ENCODE peak calls at places on chromosomes 5 and 9, in seven cellular contexts. K, H, L, Z, C, U and R are unnamed samples.

GRCh38 chr5:62299600-62299999 is 6.4 kb upstream of the KIF2A start:
- DNase-seq in K (no peak), H (no peak), L (no peak), Z (no peak), C (no peak), U (no peak), R (no peak)

GRCh38 chr9:95753762-95754465 is 121.6 kb upstream of the ERCC6L2 start:
- DNase-seq in K (no peak), H (no peak), L (no peak), Z (no peak), C (no peak), U (peak), R (no peak)

GRCh38 chr9:6681957-6682501 is 36.5 kb upstream of the GLDC start:
- DNase-seq in K (no peak), H (no peak), L (no peak), Z (no peak), C (no peak), U (no peak), R (peak)

GRCh38 chr9:32854271-32854670 is 70.9 kb downstream of the TMEM215 start:
- DNase-seq in K (no peak), H (no peak), L (no peak), Z (no peak), C (no peak), U (no peak), R (no peak)

GRCh38 chr9:131204285-131204684 is 72.0 kb downstream of the FAM78A start:
- DNase-seq in K (no peak), H (no peak), L (no peak), Z (no peak), C (no peak), U (no peak), R (no peak)

GRCh38 chr5:167244583-167244982 is 1046.9 kb upstream of the WWC1 start:
- DNase-seq in K (no peak), H (no peak), L (no peak), Z (no peak), C (no peak), U (no peak), R (peak)

GRCh38 chr9:104743377-104743985 is 4.0 kb upstream of the NIPSNAP3A start:
- DNase-seq in K (no peak), H (no peak), L (no peak), Z (peak), C (peak), U (no peak), R (peak)

GRCh38 chr5:142881076-142881466 is 110.9 kb downstream of the ARHGAP26 start:
- DNase-seq in K (no peak), H (peak), L (peak), Z (peak), C (no peak), U (peak), R (peak)

GRCh38 chr5:1315709-1316587 is 21.1 kb upstream of the TERT start:
- DNase-seq in K (peak), H (no peak), L (peak), Z (no peak), C (peak), U (no peak), R (no peak)

GRCh38 chr5:73977146-73977545 is 351.1 kb downstream of the ARHGEF28 start:
- DNase-seq in K (no peak), H (no peak), L (no peak), Z (no peak), C (no peak), U (no peak), R (no peak)

GRCh38 chr5:92552206-92553160 is 1028.5 kb downstream of the NR2F1-AS1 start:
- DNase-seq in K (no peak), H (peak), L (no peak), Z (peak), C (no peak), U (no peak), R (peak)

GRCh38 chr9:118059520-118060278 is 355.5 kb downstream of the TLR4 start:
- DNase-seq in K (no peak), H (no peak), L (no peak), Z (no peak), C (peak), U (peak), R (peak)

GRCh38 chr5:115415143-115415491 is 118.7 kb upstream of the CCDC112 start:
- DNase-seq in K (peak), H (peak), L (no peak), Z (no peak), C (peak), U (no peak), R (peak)

GRCh38 chr5:76601470-76601869 is 21.7 kb downstream of the F2RL2 start:
- DNase-seq in K (no peak), H (peak), L (no peak), Z (no peak), C (peak), U (peak), R (peak)

GRCh38 chr9:105188746-105189145 is 55.7 kb upstream of the SLC44A1 start:
- DNase-seq in K (no peak), H (no peak), L (no peak), Z (no peak), C (peak), U (no peak), R (no peak)

GRCh38 chr9:137426018-137426681 is 3.0 kb downstream of the NOXA1 start:
- DNase-seq in K (no peak), H (no peak), L (no peak), Z (no peak), C (no peak), U (no peak), R (no peak)

GRCh38 chr9:69933445-69933844 is 110.2 kb upstream of the MAMDC2 start:
- DNase-seq in K (no peak), H (no peak), L (no peak), Z (no peak), C (no peak), U (no peak), R (no peak)

GRCh38 chr9:14312721-14313377 is 1.1 kb downstream of the NFIB start:
- DNase-seq in K (peak), H (no peak), L (no peak), Z (no peak), C (no peak), U (no peak), R (no peak)
- H3K4me3 ChIP-seq in K (peak), H (peak), L (peak), Z (no peak), C (peak), U (peak), R (peak)

GRCh38 chr9:134496413-134497282 is 145.0 kb upstream of the COL5A1 start:
- DNase-seq in K (peak), H (no peak), L (peak), Z (peak), C (no peak), U (no peak), R (peak)
- H3K4me3 ChIP-seq in K (no peak), H (no peak), L (no peak), Z (peak), C (no peak), U (no peak), R (peak)

GRCh38 chr5:108054349-108054748 is 327.5 kb downstream of the FBXL17 start:
- DNase-seq in K (no peak), H (no peak), L (no peak), Z (no peak), C (no peak), U (no peak), R (no peak)
- H3K4me3 ChIP-seq in K (no peak), H (no peak), L (no peak), Z (no peak), C (no peak), U (no peak), R (no peak)

GRCh38 chr9:122364783-122365150 is 6.1 kb upstream of the PTGS1 start:
- DNase-seq in K (no peak), H (no peak), L (no peak), Z (no peak), C (no peak), U (peak), R (peak)
- H3K4me3 ChIP-seq in K (no peak), H (no peak), L (no peak), Z (no peak), C (no peak), U (no peak), R (no peak)